ENCODE peak calls at places on chromosomes 2 and 18, in four cellular contexts. T is CD8-positive, alpha-beta memory T cell; F is body of pancreas; V is sigmoid colon. Y is an unnamed sample.

GRCh38 chr18:35143615-35144596 is 96.9 kb upstream of the ZNF397 start:
- DNase-seq in T (peak; percentile 19), F (peak; percentile 80), V (peak; percentile 78), Y (peak; percentile 61)

GRCh38 chr2:195337597-195337996 is 319.4 kb upstream of the SLC39A10 start:
- DNase-seq in T (no peak), F (no peak), V (no peak), Y (no peak)

GRCh38 chr2:238596571-238597551 is 170.1 kb downstream of the ASB1 start:
- DNase-seq in T (no peak), F (peak; percentile 60), V (peak; percentile 93), Y (peak; percentile 59)

GRCh38 chr2:25388491-25388890 is 46.8 kb upstream of the DNMT3A start:
- DNase-seq in T (no peak), F (no peak), V (no peak), Y (no peak)

GRCh38 chr18:21634588-21635199 is 22.6 kb downstream of the SNRPD1 start:
- DNase-seq in T (no peak), F (no peak), V (no peak), Y (no peak)

GRCh38 chr18:55316615-55317184 is 271.3 kb downstream of the TCF4 start:
- DNase-seq in T (no peak), F (no peak), V (no peak), Y (no peak)

GRCh38 chr2:191578031-191578430 is 99.9 kb upstream of the NABP1 start:
- DNase-seq in T (no peak), F (no peak), V (no peak), Y (no peak)

GRCh38 chr2:195937173-195937572 is 131.5 kb downstream of the DNAH7 start:
- DNase-seq in T (no peak), F (no peak), V (no peak), Y (no peak)

GRCh38 chr2:157261199-157261782 is 3.8 kb downstream of the GALNT5 start:
- DNase-seq in T (no peak), F (no peak), V (no peak), Y (no peak)

GRCh38 chr2:108640731-108641130 is 78.6 kb upstream of the RANBP2 start:
- DNase-seq in T (no peak), F (no peak), V (no peak), Y (no peak)

GRCh38 chr2:121699421-121700328 is 37.0 kb downstream of the NIFK start:
- DNase-seq in T (peak; percentile 90), F (peak; percentile 65), V (peak; percentile 56), Y (peak; percentile 80)

GRCh38 chr2:118013221-118013723 is 598 bp downstream of the CCDC93 start:
- DNase-seq in T (peak; percentile 39), F (peak; percentile 63), V (peak; percentile 69), Y (peak; percentile 81)

GRCh38 chr2:238243496-238244076 is 3.7 kb upstream of the HES6 start:
- DNase-seq in T (no peak), F (no peak), V (no peak), Y (no peak)

GRCh38 chr2:84969511-84970265 is 1.3 kb upstream of the KCMF1 start:
- DNase-seq in T (peak; percentile 43), F (no peak), V (peak; percentile 55), Y (no peak)

GRCh38 chr2:239678666-239679296 is 278.0 kb upstream of the HDAC4 start:
- DNase-seq in T (no peak), F (no peak), V (no peak), Y (no peak)

GRCh38 chr2:13558368-13558767 is 841.6 kb downstream of the TRIB2 start:
- DNase-seq in T (no peak), F (no peak), V (no peak), Y (no peak)

GRCh38 chr2:219285894-219286425 is 6.8 kb downstream of the DNAJB2 start:
- DNase-seq in T (no peak), F (no peak), V (peak; percentile 67), Y (peak; percentile 60)

GRCh38 chr2:190469770-190470169 is 61.6 kb downstream of the MFSD6 start:
- DNase-seq in T (no peak), F (peak; percentile 40), V (peak; percentile 81), Y (peak; percentile 40)

GRCh38 chr18:11980148-11980554 is 1.2 kb upstream of the IMPA2 start:
- DNase-seq in T (no peak), F (no peak), V (no peak), Y (no peak)

GRCh38 chr2:55161295-55162210 is 70.5 kb downstream of the CLHC1 start:
- DNase-seq in T (no peak), F (peak; percentile 74), V (no peak), Y (no peak)

GRCh38 chr18:25737710-25738251 is 352.6 kb downstream of the SS18 start:
- DNase-seq in T (no peak), F (no peak), V (no peak), Y (no peak)

GRCh38 chr2:20365249-20365817 is 14.7 kb upstream of the PUM2 start:
- DNase-seq in T (no peak), F (no peak), V (no peak), Y (no peak)

GRCh38 chr2:39772086-39772811 is 6.8 kb downstream of the THUMPD2 start:
- DNase-seq in T (no peak), F (no peak), V (no peak), Y (no peak)

GRCh38 chr2:231512222-231512621 is 18.0 kb downstream of the NMUR1 start:
- DNase-seq in T (no peak), F (no peak), V (peak; percentile 26), Y (no peak)

GRCh38 chr2:211157211-211157610 is 600.8 kb downstream of the CPS1 start:
- DNase-seq in T (no peak), F (no peak), V (no peak), Y (no peak)

DNA sequence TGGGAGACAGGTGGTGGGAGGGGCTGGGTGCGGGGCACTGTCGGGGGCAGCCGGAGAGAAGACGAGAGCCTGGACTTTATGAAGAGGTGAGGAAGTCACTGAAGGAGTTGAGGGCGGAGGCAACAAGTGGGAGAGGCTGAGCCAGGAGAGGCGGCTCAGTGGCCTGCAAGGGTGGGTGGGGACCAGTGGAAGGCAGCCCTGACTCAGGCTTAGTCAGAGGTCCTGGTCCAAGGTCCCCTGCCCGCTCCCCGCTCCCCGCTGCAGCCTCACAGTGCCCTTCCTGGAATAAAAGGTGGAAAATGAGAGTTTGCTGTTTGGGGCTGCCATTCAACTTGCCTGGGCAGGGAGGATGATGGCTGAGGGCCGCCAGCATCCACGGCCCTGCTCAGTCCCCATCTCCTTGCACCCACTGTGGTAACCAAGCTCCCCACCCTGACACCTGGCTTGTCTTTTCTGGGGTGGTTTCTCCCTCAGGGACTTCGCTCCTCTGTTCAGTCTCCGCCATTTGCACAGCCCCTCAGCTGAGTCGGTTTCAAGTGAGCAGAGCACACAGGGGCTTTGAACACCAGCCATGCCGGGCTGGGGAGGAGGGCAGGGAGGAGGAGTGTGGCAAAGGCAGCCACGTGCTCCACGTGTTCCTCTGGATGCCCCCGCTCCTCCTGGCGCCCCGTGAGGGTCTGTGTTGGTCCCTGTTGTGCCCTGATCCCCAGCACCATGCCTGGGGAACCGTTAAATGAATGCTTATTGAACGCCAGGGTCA is 13.7 kb upstream of the RALB start:
- DNase-seq in T (no peak), F (no peak), V (no peak), Y (peak; percentile 95)
- H3K4me3 ChIP-seq in T (no peak overlapping the region), F (no peak overlapping the region), V (no peak overlapping the region), Y (no peak overlapping the region)

DNA sequence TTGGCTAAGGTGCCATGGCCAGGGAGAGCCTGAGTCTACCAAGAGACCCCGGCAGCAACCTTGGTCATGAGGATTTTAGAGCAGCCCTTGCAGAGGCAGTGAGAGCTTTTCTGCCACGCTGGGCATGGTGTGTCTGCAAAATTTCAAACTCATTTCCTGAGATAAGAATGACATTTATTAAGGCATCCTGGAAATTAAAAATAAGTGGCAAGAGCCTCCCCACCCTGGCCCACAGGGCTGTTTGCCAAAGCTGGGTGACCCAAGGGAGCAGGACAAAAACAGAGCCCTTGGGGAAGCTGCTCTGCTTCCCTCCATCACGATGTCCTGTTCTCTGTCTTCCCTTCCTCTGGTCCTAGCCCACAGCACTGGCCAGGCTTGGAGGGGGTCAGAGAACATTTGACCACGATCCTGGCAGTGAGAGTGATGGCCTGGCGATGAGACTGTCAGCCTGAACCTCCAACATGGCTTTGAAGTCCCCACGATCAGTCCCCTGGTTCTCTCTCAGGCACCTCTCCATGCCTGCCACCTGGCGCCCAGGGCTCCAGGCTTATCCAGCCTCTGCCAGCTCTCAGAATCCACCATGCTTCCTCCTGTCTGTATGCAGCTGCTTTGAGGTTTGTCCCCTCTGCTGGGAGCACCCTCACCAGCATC is 68.9 kb upstream of the RMDN2 start:
- DNase-seq in T (no peak), F (no peak), V (peak; percentile 71), Y (no peak)
- H3K4me3 ChIP-seq in T (no peak overlapping the region), F (no peak overlapping the region), V (no peak overlapping the region), Y (no peak overlapping the region)

GRCh38 chr2:37764108-37764507 is 92.7 kb upstream of the CDC42EP3 start:
- DNase-seq in T (no peak), F (no peak), V (no peak), Y (no peak)
- H3K4me3 ChIP-seq in T (no peak overlapping the region), F (no peak overlapping the region), V (no peak overlapping the region), Y (no peak overlapping the region)

GRCh38 chr2:207472343-207473202 is 57.2 kb upstream of the CREB1 start:
- DNase-seq in T (no peak), F (no peak), V (no peak), Y (no peak)
- H3K4me3 ChIP-seq in T (no peak overlapping the region), F (no peak overlapping the region), V (peak overlapping the region; percentile 25), Y (no peak overlapping the region)

GRCh38 chr2:75710220-75710576 is 517 bp downstream of the GCFC2 start:
- DNase-seq in T (no peak), F (no peak), V (no peak), Y (no peak)

GRCh38 chr2:75710577-75711253 is at the start of gene GCFC2:
- DNase-seq in T (peak; percentile 82), F (peak; percentile 93), V (peak; percentile 93), Y (peak; percentile 91)

GRCh38 chr2:75707901-75708300 is 2.8 kb downstream of the GCFC2 start:
- DNase-seq in T (no peak), F (no peak), V (no peak), Y (no peak)

GRCh38 chr2:75705921-75706320 is 4.8 kb downstream of the GCFC2 start:
- DNase-seq in T (no peak), F (no peak), V (no peak), Y (no peak)

DNA sequence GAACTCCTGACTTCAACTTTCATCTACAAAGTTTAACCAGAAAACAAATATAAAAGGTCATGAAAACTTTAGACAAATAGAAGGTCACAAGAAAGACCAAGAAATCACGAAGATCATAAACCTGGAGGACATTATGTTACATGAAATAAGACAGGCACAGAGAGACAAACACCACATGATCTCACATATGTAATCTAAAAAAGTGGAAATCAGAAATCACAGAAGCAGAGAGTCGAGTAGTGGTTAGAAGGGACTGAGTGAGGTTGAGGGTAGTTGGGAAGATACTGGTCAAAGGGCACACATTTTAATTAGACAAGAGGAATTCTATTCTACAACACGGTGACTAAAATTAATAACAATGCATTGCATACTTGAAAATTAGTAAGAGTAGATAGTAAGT is 1.4 kb downstream of the GCFC2 start:
- DNase-seq in T (no peak), F (no peak), V (no peak), Y (no peak)
- H3K4me3 ChIP-seq in T (no peak overlapping the region), F (no peak overlapping the region), V (peak overlapping the region; percentile 60), Y (no peak overlapping the region)